ENCODE peak calls at places on chromosomes 1 and 21, in eight cellular contexts. T is NB4, Q is psoas muscle, N is HEK293T, H is immature natural killer cell, M is HT1080, O is DMS153, D is foreskin fibroblast. K is an unnamed sample.

GRCh38 chr1:19809044-19809750 is 5.9 kb downstream of the RNF186 start:
- DNase-seq in M (no peak), Q (no peak), D (no peak), O (no peak), H (no peak), T (no peak), N (no peak), K (peak)

GRCh38 chr1:28592314-28593071 is 428 bp downstream of the RAB42 start:
- DNase-seq in N (no peak), Q (no peak), H (peak), D (peak), O (no peak), T (no peak), M (no peak), K (no peak)

GRCh38 chr1:168688679-168689657 is 40.0 kb downstream of the DPT start:
- DNase-seq in T (no peak), Q (no peak), O (peak), D (no peak), N (peak), H (no peak), M (no peak), K (peak)

GRCh38 chr1:155962599-155963211 is 15.6 kb downstream of the ARHGEF2 start:
- DNase-seq in Q (no peak), H (no peak), D (no peak), O (no peak), M (peak), N (no peak), T (no peak), K (no peak)

GRCh38 chr1:176691251-176692228 is 228.6 kb downstream of the PAPPA2 start:
- DNase-seq in D (peak), N (peak), T (peak), Q (no peak), M (peak), H (no peak), O (peak), K (peak)

GRCh38 chr1:241275981-241276380 is 81.0 kb downstream of the RGS7 start:
- DNase-seq in H (no peak), Q (no peak), M (peak), D (no peak), N (no peak), O (no peak), T (no peak), K (no peak)

GRCh38 chr1:227740401-227740960 is 5.2 kb downstream of the SNAP47 start:
- DNase-seq in D (no peak), O (no peak), H (no peak), M (no peak), N (no peak), T (no peak), Q (no peak), K (no peak)

GRCh38 chr21:37079211-37079824 is 6.3 kb downstream of the TTC3 start:
- DNase-seq in Q (no peak), T (peak), N (no peak), H (peak), D (no peak), M (peak), O (no peak), K (no peak)

GRCh38 chr1:202578565-202578964 is 131.7 kb downstream of the SYT2 start:
- DNase-seq in H (no peak), M (no peak), N (no peak), T (no peak), D (peak), Q (no peak), O (no peak), K (no peak)

GRCh38 chr1:33170351-33171274 is 11.2 kb downstream of the TRIM62 start:
- DNase-seq in Q (peak), N (no peak), H (no peak), O (no peak), M (peak), D (no peak), T (no peak), K (no peak)

GRCh38 chr1:40096977-40097782 is at the start of gene PPT1:
- DNase-seq in H (peak), T (peak), M (peak), N (peak), Q (peak), D (peak), O (peak), K (peak)

GRCh38 chr21:36542312-36543101 is 62.6 kb upstream of the CLDN14 start:
- DNase-seq in M (no peak), H (no peak), T (no peak), Q (no peak), N (no peak), O (no peak), D (no peak), K (no peak)

GRCh38 chr1:70458120-70458519 is 47.1 kb downstream of the CTH start:
- DNase-seq in Q (no peak), D (no peak), O (no peak), M (no peak), N (no peak), H (no peak), T (no peak), K (peak)

GRCh38 chr1:84253891-84254290 is 47.6 kb upstream of the SAMD13 start:
- DNase-seq in N (no peak), M (peak), O (peak), D (peak), Q (peak), T (no peak), H (no peak), K (no peak)

GRCh38 chr1:54980528-54981241 is at the start of gene TMEM61:
- DNase-seq in M (no peak), H (no peak), D (peak), N (no peak), O (no peak), T (no peak), Q (no peak), K (no peak)

GRCh38 chr21:18298228-18298627 is 53.6 kb downstream of the CHODL start:
- DNase-seq in T (no peak), D (no peak), M (no peak), H (no peak), Q (no peak), O (no peak), N (no peak), K (peak)

GRCh38 chr1:205451759-205452164 is 4.1 kb downstream of the BLACAT1 start:
- DNase-seq in T (no peak), H (no peak), O (no peak), M (no peak), D (no peak), Q (no peak), N (no peak), K (no peak)

GRCh38 chr1:11061652-11062365 is 2.0 kb upstream of the SRM start:
- DNase-seq in M (no peak), O (no peak), T (peak), Q (no peak), H (no peak), N (no peak), D (peak), K (no peak)